ENCODE peak calls at places on chromosome 6, in nine cellular contexts. W, Z, F, D, L, U, J, Q and T are unnamed samples.

GRCh38 chr6:157089258-157089657 is 234.1 kb downstream of the TMEM242 start:
- DNase-seq in W (no peak), Z (no peak), F (no peak), D (peak; percentile 57), L (no peak), U (no peak), J (peak; percentile 99), Q (peak; percentile 46), T (peak; percentile 26)

GRCh38 chr6:152273638-152274037 is 363.5 kb downstream of the SYNE1 start:
- DNase-seq in W (no peak), Z (no peak), F (no peak), D (peak; percentile 24), L (no peak), U (peak; percentile 98), J (peak; percentile 89), Q (peak; percentile 69), T (no peak)

GRCh38 chr6:95923518-95923917 is 92.3 kb upstream of the FUT9 start:
- DNase-seq in W (no peak), Z (peak; percentile 1), F (no peak), D (no peak), L (no peak), U (peak; percentile 24), J (peak; percentile 44), Q (no peak), T (peak; percentile 39)

GRCh38 chr6:133973109-133973971 is 20.3 kb downstream of the TBPL1 start:
- DNase-seq in W (no peak), Z (peak; percentile 56), F (peak; percentile 38), D (no peak), L (peak; percentile 33), U (peak; percentile 64), J (peak; percentile 66), Q (no peak), T (peak; percentile 81)

GRCh38 chr6:14732845-14733757 is 512.8 kb upstream of the JARID2 start:
- DNase-seq in W (peak; percentile 44), Z (no peak), F (no peak), D (peak; percentile 27), L (no peak), U (no peak), J (peak; percentile 88), Q (peak; percentile 90), T (peak; percentile 24)

GRCh38 chr6:18259675-18260447 is 4.5 kb downstream of the DEK start:
- DNase-seq in W (no peak), Z (no peak), F (no peak), D (no peak), L (no peak), U (no peak), J (no peak), Q (peak; percentile 16), T (no peak)

GRCh38 chr6:73180718-73181619 is 44.3 kb downstream of the KHDC1L start:
- DNase-seq in W (no peak), Z (peak; percentile 65), F (peak; percentile 45), D (peak; percentile 62), L (peak; percentile 27), U (peak; percentile 79), J (peak; percentile 54), Q (peak; percentile 66), T (peak; percentile 78)

GRCh38 chr6:126312013-126312665 is 27.8 kb upstream of the CENPW start:
- DNase-seq in W (no peak), Z (no peak), F (no peak), D (peak; percentile 12), L (peak; percentile 14), U (peak; percentile 54), J (peak; percentile 58), Q (no peak), T (peak; percentile 59)

GRCh38 chr6:23637296-23637695 is 488.7 kb upstream of the NRSN1 start:
- DNase-seq in W (no peak), Z (no peak), F (no peak), D (no peak), L (no peak), U (no peak), J (no peak), Q (no peak), T (peak; percentile 17)

GRCh38 chr6:136793348-136793747 is 1.1 kb upstream of the MAP3K5 start:
- DNase-seq in W (peak; percentile 40), Z (peak; percentile 68), F (no peak), D (no peak), L (no peak), U (no peak), J (no peak), Q (no peak), T (no peak)

GRCh38 chr6:36605102-36605501 is 10.9 kb downstream of the SRSF3 start:
- DNase-seq in W (no peak), Z (no peak), F (no peak), D (no peak), L (no peak), U (no peak), J (no peak), Q (no peak), T (no peak)

GRCh38 chr6:2225422-2226392 is 19.7 kb downstream of the GMDS start:
- DNase-seq in W (no peak), Z (no peak), F (no peak), D (no peak), L (no peak), U (no peak), J (no peak), Q (no peak), T (peak; percentile 82)

GRCh38 chr6:148422085-148422484 is 79.4 kb downstream of the SASH1 start:
- DNase-seq in W (no peak), Z (no peak), F (no peak), D (no peak), L (no peak), U (no peak), J (no peak), Q (no peak), T (peak; percentile 96)

GRCh38 chr6:71453307-71453706 is 164.7 kb downstream of the OGFRL1 start:
- DNase-seq in W (no peak), Z (no peak), F (no peak), D (no peak), L (no peak), U (no peak), J (no peak), Q (no peak), T (no peak)

GRCh38 chr6:146700078-146700686 is 101.4 kb downstream of the ADGB start:
- DNase-seq in W (no peak), Z (peak; percentile 25), F (peak; percentile 82), D (peak; percentile 64), L (peak; percentile 77), U (peak; percentile 89), J (peak; percentile 77), Q (peak; percentile 65), T (peak; percentile 86)

GRCh38 chr6:130018830-130019795 is 732 bp downstream of the L3MBTL3 start:
- DNase-seq in W (peak; percentile 54), Z (peak; percentile 71), F (no peak), D (peak; percentile 47), L (no peak), U (peak; percentile 69), J (peak; percentile 58), Q (peak; percentile 36), T (peak; percentile 59)

GRCh38 chr6:13538084-13538483 is 36.3 kb upstream of the SIRT5 start:
- DNase-seq in W (no peak), Z (peak; percentile 48), F (no peak), D (peak; percentile 75), L (peak; percentile 26), U (peak; percentile 47), J (peak; percentile 57), Q (peak; percentile 39), T (peak; percentile 68)